ENCODE peak calls at places on chromosomes 12 and 14, in four cellular contexts. O is brain microvascular endothelial cell, B is HFF-Myc, A is IMR-90. K is an unnamed sample.

GRCh38 chr14:45212231-45212630 is 40.8 kb downstream of the MIS18BP1 start:
- DNase-seq in O (no peak), B (no peak), A (no peak), K (no peak)

GRCh38 chr14:23436327-23437141 is 1.1 kb upstream of the MYH7 start:
- DNase-seq in O (no peak), B (no peak), A (no peak), K (peak; percentile 70)

GRCh38 chr12:26239508-26240328 is 44.3 kb downstream of the SSPN start:
- DNase-seq in O (peak; percentile 87), B (peak; percentile 22), A (peak; percentile 79), K (no peak)

GRCh38 chr14:71467419-71467818 is 464.8 kb upstream of the RGS6 start:
- DNase-seq in O (peak; percentile 17), B (no peak), A (no peak), K (no peak)

GRCh38 chr12:95216704-95217376 is 427 bp downstream of the FGD6 start:
- DNase-seq in O (no peak), B (no peak), A (no peak), K (no peak)

GRCh38 chr12:70117670-70118069 is 125.6 kb upstream of the CNOT2 start:
- DNase-seq in O (no peak), B (no peak), A (no peak), K (no peak)

GRCh38 chr14:47715330-47715729 is 39.9 kb upstream of the MDGA2 start:
- DNase-seq in O (peak; percentile 57), B (no peak), A (peak; percentile 0), K (no peak)

GRCh38 chr12:79187032-79187431 is 322.5 kb downstream of the SYT1 start:
- DNase-seq in O (no peak), B (no peak), A (no peak), K (no peak)

GRCh38 chr14:77311217-77311616 is 9.5 kb downstream of the POMT2 start:
- DNase-seq in O (no peak), B (no peak), A (no peak), K (no peak)

GRCh38 chr12:48542300-48542928 is 17.0 kb downstream of the OR8S1 start:
- DNase-seq in O (peak; percentile 6), B (peak; percentile 5), A (peak; percentile 31), K (no peak)

GRCh38 chr12:13195848-13196301 is 651 bp upstream of the EMP1 start:
- DNase-seq in O (no peak), B (no peak), A (peak; percentile 68), K (no peak)

GRCh38 chr12:47781479-47782371 is 8.7 kb downstream of the SLC48A1 start:
- DNase-seq in O (no peak), B (no peak), A (no peak), K (peak; percentile 50)

GRCh38 chr14:74202113-74202512 is 37.1 kb upstream of the VSX2 start:
- DNase-seq in O (no peak), B (no peak), A (no peak), K (no peak)

GRCh38 chr14:101721951-101722661 is 39.4 kb upstream of the PPP2R5C start:
- DNase-seq in O (no peak), B (peak; percentile 60), A (no peak), K (no peak)

GRCh38 chr14:50038398-50039119 is 77.8 kb downstream of the VCPKMT start:
- DNase-seq in O (peak; percentile 87), B (peak; percentile 59), A (peak; percentile 98), K (no peak)

GRCh38 chr12:22588817-22589216 is 36.2 kb upstream of the ETNK1 start:
- DNase-seq in O (no peak), B (peak; percentile 14), A (no peak), K (no peak)

GRCh38 chr12:81147286-81147919 is 69.5 kb downstream of the ACSS3 start:
- DNase-seq in O (no peak), B (no peak), A (no peak), K (no peak)

GRCh38 chr14:34237677-34238076 is 224.4 kb downstream of the SPTSSA start:
- DNase-seq in O (no peak), B (no peak), A (no peak), K (no peak)
- TF ChIP-seq CTCF in O (no peak), B (no peak), A (no peak), K (no peak)

GRCh38 chr12:53381739-53382630 is 2.0 kb downstream of the SP1 start:
- DNase-seq in O (peak; percentile 38), B (no peak), A (peak; percentile 44), K (no peak)
- TF ChIP-seq CTCF in O (peak; percentile 41), B (peak; percentile 51), A (peak; percentile 40), K (peak; percentile 46)

DNA sequence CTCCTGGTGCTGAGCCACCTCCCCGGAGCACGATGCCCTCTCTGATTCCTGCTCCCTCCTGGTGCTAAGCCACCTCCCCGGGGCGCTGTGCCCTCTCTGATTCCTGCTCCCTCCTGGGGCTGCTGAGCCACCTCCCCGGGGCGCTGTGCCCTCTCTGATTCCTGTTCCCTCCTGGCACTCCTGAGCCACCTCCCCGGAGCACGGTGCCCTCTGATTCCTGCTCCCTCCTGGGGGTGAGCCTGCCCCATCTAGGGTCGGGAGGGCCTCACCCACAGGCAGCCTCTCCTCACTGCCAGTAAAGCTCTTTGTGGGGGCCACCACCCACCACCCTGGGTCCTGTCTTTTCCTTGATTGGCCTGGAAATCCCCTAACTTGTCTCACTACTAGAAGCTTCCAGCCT is 327.6 kb upstream of the SFSWAP start:
- DNase-seq in O (no peak), B (no peak), A (no peak), K (no peak)
- TF ChIP-seq CTCF in O (no peak), B (no peak), A (no peak), K (no peak)

GRCh38 chr12:98644433-98644711 is 216 bp downstream of the IKBIP start:
- DNase-seq in O (no peak), B (no peak), A (no peak), K (no peak)

GRCh38 chr12:98645572-98646067 is 530 bp downstream of the APAF1 start:
- DNase-seq in O (no peak), B (no peak), A (no peak), K (no peak)

GRCh38 chr12:98644712-98645571 is at the start of the genes APAF1 and IKBIP:
- DNase-seq in O (peak; percentile 96), B (peak; percentile 80), A (peak; percentile 94), K (peak; percentile 73)

DNA sequence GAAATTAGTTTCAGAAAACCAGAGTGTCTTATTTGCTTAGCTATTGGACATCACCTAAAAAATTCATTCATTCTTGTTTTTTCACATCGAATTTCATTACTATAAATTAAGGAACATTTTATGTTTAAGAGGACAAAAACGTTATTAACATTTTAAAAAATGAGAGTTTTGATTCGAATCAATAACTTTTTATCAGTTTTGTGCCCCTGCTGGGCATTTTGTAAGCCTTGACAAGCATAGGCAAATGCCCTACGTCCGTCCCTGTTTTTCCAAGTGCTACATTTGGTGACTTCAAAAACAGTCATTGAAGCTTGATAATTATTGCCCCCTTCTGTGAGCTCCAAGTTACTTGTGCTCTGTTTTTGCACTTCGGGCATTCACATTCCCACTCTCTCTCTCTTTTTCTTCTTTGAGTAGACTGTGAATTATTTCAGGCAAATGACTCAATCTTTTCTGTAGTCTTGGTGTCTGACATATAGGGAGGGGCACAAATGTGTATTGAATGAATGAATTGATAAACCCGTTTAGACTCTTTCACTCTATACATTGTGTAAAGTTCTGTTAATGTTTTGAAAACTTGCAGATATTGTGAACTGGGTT is 1.2 kb downstream of the APAF1 start:
- DNase-seq in O (no peak), B (no peak), A (peak; percentile 32), K (no peak)
- TF ChIP-seq CTCF in O (peak; percentile 34), B (no peak), A (no peak), K (no peak)

GRCh38 chr14:91420686-91421085 is 3.1 kb upstream of the CCDC88C start:
- DNase-seq in O (no peak), B (no peak), A (no peak), K (no peak)

GRCh38 chr14:91425720-91426032 is 8.1 kb upstream of the CCDC88C start:
- DNase-seq in O (no peak), B (no peak), A (no peak), K (no peak)

GRCh38 chr14:91429385-91429784 is 11.8 kb upstream of the CCDC88C start:
- DNase-seq in O (no peak), B (no peak), A (no peak), K (no peak)

GRCh38 chr14:91419451-91419850 is 1.8 kb upstream of the CCDC88C start:
- DNase-seq in O (no peak), B (no peak), A (no peak), K (no peak)

GRCh38 chr14:91424813-91425719 is 7.4 kb upstream of the CCDC88C start:
- DNase-seq in O (no peak), B (no peak), A (no peak), K (no peak)
- TF ChIP-seq CTCF in O (no peak), B (no peak), A (no peak), K (no peak)

GRCh38 chr12:124809391-124809790 is 54.3 kb downstream of the SCARB1 start:
- DNase-seq in O (no peak), B (no peak), A (no peak), K (no peak)

GRCh38 chr12:124809878-124810277 is 53.8 kb downstream of the SCARB1 start:
- DNase-seq in O (no peak), B (no peak), A (peak; percentile 49), K (no peak)

GRCh38 chr12:124805876-124806668 is 57.6 kb downstream of the SCARB1 start:
- DNase-seq in O (no peak), B (no peak), A (no peak), K (no peak)

GRCh38 chr12:124805050-124805449 is 58.6 kb downstream of the SCARB1 start:
- DNase-seq in O (no peak), B (no peak), A (no peak), K (no peak)

DNA sequence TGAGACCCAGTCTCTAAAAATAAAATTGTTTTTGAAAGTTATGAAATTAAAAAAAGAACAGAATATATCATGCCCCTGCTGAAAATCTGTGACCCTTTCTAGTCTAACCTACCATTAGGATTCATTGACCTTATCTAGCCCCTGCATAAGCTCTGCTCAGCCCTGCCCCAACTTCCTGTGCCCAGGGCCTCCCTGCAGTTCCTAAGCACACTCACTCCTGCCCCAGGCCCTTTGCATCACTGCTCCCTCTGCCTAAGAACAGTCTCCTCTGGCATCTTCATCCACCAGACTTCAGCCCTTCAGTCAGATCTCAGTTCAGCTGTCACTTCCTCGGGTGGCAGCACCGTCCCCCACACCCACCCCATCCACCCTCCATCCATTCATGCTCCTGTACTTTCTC is 55.4 kb downstream of the SCARB1 start:
- DNase-seq in O (no peak), B (no peak), A (no peak), K (no peak)
- TF ChIP-seq CTCF in O (no peak), B (no peak), A (no peak), K (no peak)

K was measured in D721Med.